ENCODE peak calls at places on chromosomes 2 and 18, in five cellular contexts. X is sigmoid colon, K is spleen, R is prostate gland, B is HCT116. N is an unnamed sample. For H3K27me3, the result is how much of the 10 kb centered on the place peaks cover.

GRCh38 chr2:70985956-70986355 is 7.5 kb downstream of the ANKRD53 start:
- DNase-seq in B (no peak), X (peak), K (peak), R (no peak), N (peak)

GRCh38 chr2:132448771-132449170 is 32.2 kb downstream of the GPR39 start:
- DNase-seq in K (no peak), R (no peak), B (no peak), X (no peak), N (no peak)

GRCh38 chr2:219002395-219003266 is 9.4 kb upstream of the CRYBA2 start:
- DNase-seq in B (peak), K (no peak), X (no peak), R (peak), N (no peak)

GRCh38 chr18:24584205-24584604 is 123.8 kb downstream of the HRH4 start:
- DNase-seq in K (no peak), X (no peak), R (no peak), B (no peak), N (peak)

GRCh38 chr2:127103243-127104165 is 3.5 kb downstream of the BIN1 start:
- DNase-seq in R (no peak), K (peak), B (no peak), X (peak), N (no peak)

GRCh38 chr2:33877348-33878016 is 278.4 kb upstream of the FAM98A start:
- DNase-seq in B (no peak), R (no peak), X (no peak), K (no peak), N (no peak)

GRCh38 chr2:177678939-177679338 is 286.4 kb downstream of the AGPS start:
- DNase-seq in R (no peak), K (no peak), B (no peak), X (no peak), N (no peak)

GRCh38 chr2:12448846-12449480 is 267.8 kb upstream of the TRIB2 start:
- DNase-seq in K (no peak), B (no peak), X (no peak), R (no peak), N (no peak)

GRCh38 chr18:73923866-73924265 is 223.8 kb downstream of the FBXO15 start:
- DNase-seq in B (no peak), R (no peak), K (no peak), X (no peak), N (peak)

GRCh38 chr18:77132369-77133050 is at the start of gene MBP:
- DNase-seq in X (peak), K (peak), R (peak), B (no peak), N (no peak)

GRCh38 chr2:219269362-219270054 is 9.7 kb upstream of the DNAJB2 start:
- DNase-seq in X (no peak), R (no peak), K (peak), B (no peak), N (no peak)

DNA sequence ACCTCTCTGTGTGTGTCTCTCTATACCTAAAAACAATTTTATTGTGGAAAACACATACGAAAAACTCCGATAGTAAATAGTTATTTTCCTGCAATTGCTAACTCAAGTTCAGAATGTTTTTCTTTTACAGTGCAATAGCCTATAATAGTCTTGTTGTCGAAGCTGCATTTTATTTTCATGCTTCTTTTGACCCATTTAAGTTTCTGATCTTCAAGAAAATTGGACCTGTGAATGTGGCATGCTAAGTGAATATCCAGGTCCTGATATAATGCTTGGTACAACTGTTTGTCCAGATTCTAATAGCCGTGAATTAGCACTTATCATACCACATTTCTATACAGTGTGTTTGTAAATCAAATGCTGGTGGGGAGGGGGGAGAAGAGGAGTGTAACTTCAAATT is 3.1 kb upstream of the ONECUT2 start:
- DNase-seq in B (no peak), X (no peak), K (no peak), R (no peak), N (no peak)
- H3K27me3 ChIP-seq in B (under half), X (half or more), K (half or more), R (under half), N (half or more)

DNA sequence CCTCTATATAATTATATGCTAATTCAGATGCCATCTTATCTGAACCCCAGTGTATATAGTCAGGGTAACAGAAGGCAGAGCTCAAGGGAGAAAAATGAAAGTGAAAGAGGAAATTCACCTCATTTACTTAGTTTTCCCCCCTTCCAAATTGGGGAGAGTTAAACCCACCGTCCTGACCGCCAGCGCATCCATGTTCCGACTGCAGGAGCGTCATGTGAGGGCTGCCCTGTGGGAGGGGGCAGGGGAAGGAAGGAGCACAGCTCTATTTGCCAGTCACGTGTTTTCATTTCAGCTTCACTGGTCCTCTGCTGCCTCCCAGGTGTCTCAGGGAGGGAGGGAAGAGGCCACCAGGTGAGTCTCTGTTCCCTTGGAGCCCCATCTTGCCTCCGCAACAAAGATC is 13.2 kb downstream of the CNNM4 start:
- DNase-seq in R (peak), X (no peak), K (peak), B (no peak), N (no peak)
- H3K4me3 ChIP-seq in R (peak), X (no peak), K (peak), B (no peak), N (no peak)

DNA sequence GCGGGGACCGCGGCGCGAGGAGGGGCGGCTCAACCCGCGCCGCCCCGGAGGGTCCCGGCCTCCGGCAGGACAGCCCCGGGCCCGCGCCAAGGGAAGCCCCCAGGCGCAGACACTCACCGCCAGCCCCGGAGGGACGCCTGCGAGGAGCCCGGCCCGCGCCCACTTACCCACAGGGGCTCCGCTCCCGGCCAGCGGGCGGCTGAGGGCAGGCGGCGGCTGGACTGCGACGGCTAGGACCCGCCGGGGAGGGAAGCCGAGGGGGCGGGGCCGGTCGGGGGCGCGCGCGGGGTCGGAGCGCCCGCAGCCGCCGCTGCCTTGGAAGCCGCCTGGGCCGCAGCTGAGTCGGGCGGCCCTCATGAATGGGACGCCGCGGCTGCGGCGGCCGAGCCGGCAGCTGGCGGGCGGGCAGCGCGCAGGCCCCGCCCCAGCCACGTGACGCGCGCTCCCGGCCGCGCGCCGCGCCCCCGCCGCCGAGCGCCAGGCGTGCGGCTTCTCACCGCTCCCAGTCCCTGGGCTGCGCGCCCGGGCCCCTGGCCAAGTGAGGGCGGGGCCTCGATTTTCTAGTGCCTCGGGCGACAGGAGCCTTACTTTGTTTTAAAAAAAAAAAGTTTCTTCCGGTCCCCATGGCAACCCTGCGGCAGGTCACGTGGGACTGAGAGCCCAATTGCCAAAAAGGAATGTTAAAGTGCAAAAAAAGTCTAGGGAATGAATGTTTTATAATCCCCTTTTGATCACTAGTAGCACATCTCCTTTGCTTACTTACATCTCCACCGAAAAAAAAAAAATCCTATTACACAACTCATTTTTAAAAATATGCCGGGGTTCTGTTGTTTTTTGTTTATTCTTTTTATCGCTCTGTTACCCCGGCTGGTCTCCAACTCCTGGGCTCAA is at the start of gene LPIN2:
- DNase-seq in K (peak), X (peak), B (peak), R (peak), N (peak)
- TF ChIP-seq POLR2AphosphoS5 in K (peak), X (peak), B (peak), R (peak), N (peak)

GRCh38 chr2:176419591-176420071 is 150.4 kb downstream of the MTX2 start:
- DNase-seq in K (no peak), R (no peak), X (no peak), B (no peak), N (no peak)
- H3K27me3 ChIP-seq in K (under half), R (under half), X (under half), B (under half), N (under half)

GRCh38 chr18:6728318-6728717 is 1.2 kb upstream of the ARHGAP28 start:
- DNase-seq in K (no peak), X (no peak), R (no peak), B (no peak), N (no peak)
- H3K4me3 ChIP-seq in K (no peak), X (no peak), R (no peak), B (no peak), N (no peak)

GRCh38 chr2:108266218-108266617 is 22.5 kb upstream of the SULT1C2 start:
- DNase-seq in X (no peak), K (no peak), B (no peak), R (no peak), N (no peak)
- TF ChIP-seq POLR2AphosphoS5 in X (no peak), K (no peak), B (no peak), R (no peak), N (no peak)

GRCh38 chr2:176184749-176185148 is 3.7 kb upstream of the HOXD1 start:
- DNase-seq in X (no peak), R (no peak), K (no peak), B (no peak), N (no peak)
- H3K27me3 ChIP-seq in X (half or more), R (under half), K (half or more), B (under half), N (under half)

N was measured in esophagus muscularis mucosa.